ENCODE peak calls at places on chromosomes 2 and 18, in four cellular contexts. M is foreskin fibroblast, N is glutamatergic neuron, G is progenitor cell of endocrine pancreas. X is an unnamed sample.

GRCh38 chr2:46175409-46175808 is 121.8 kb upstream of the EPAS1 start:
- DNase-seq in M (peak; percentile 28), N (no peak), G (no peak), X (no peak)

GRCh38 chr2:28583899-28584553 is 88.2 kb downstream of the PLB1 start:
- DNase-seq in N (no peak), G (no peak), M (peak; percentile 98), X (peak; percentile 20)

GRCh38 chr2:179861777-179862117 is 335 bp upstream of the ZNF385B start:
- DNase-seq in G (no peak), M (peak; percentile 36), N (peak; percentile 27), X (peak; percentile 37)

GRCh38 chr18:26056291-26056690 is 34.1 kb downstream of the SS18 start:
- DNase-seq in G (no peak), N (no peak), M (peak; percentile 38), X (no peak)

GRCh38 chr2:36807223-36807886 is 110.8 kb downstream of the VIT start:
- DNase-seq in G (no peak), N (no peak), M (no peak), X (no peak)

GRCh38 chr18:32355896-32356295 is 114.8 kb downstream of the GAREM1 start:
- DNase-seq in G (no peak), N (no peak), M (peak; percentile 68), X (no peak)

GRCh38 chr2:159755788-159756187 is 42.2 kb downstream of the CD302 start:
- DNase-seq in M (peak; percentile 47), N (no peak), G (no peak), X (no peak)

GRCh38 chr2:143906850-143907249 is 613.1 kb downstream of the ZEB2 start:
- DNase-seq in G (no peak), M (no peak), N (no peak), X (no peak)

GRCh38 chr2:237698338-237698694 is 70.9 kb downstream of the LRRFIP1 start:
- DNase-seq in M (no peak), N (no peak), G (no peak), X (no peak)

GRCh38 chr2:221527759-221528444 is 44.2 kb downstream of the EPHA4 start:
- DNase-seq in G (no peak), M (no peak), N (no peak), X (no peak)

GRCh38 chr2:241035142-241035817 is 36.9 kb downstream of the SNED1 start:
- DNase-seq in N (peak; percentile 55), G (no peak), M (peak; percentile 12), X (peak; percentile 41)

GRCh38 chr18:9488535-9488934 is 13.2 kb downstream of the RALBP1 start:
- DNase-seq in N (no peak), G (no peak), M (no peak), X (no peak)

GRCh38 chr2:12555012-12555645 is 161.6 kb upstream of the TRIB2 start:
- DNase-seq in N (no peak), G (no peak), M (peak; percentile 60), X (no peak)

GRCh38 chr2:146642066-146642465 is 1202.8 kb upstream of the ACVR2A start:
- DNase-seq in M (no peak), G (no peak), N (no peak), X (peak; percentile 11)

GRCh38 chr2:180679693-180680092 is 300.7 kb upstream of the UBE2E3 start:
- DNase-seq in M (no peak), N (no peak), G (no peak), X (no peak)

GRCh38 chr2:10432315-10433181 is 15.6 kb downstream of the ODC1 start:
- DNase-seq in M (no peak), G (no peak), N (peak; percentile 17), X (peak; percentile 40)

GRCh38 chr18:2459886-2460285 is 111.4 kb downstream of the METTL4 start:
- DNase-seq in M (peak; percentile 42), G (no peak), N (no peak), X (no peak)

GRCh38 chr2:43159797-43160196 is 66.6 kb downstream of the ZFP36L2 start:
- DNase-seq in M (peak; percentile 30), N (no peak), G (no peak), X (no peak)

GRCh38 chr2:8691859-8692437 is 10.1 kb downstream of the ID2 start:
- DNase-seq in M (no peak), G (no peak), N (no peak), X (no peak)

GRCh38 chr18:55353806-55354205 is 234.2 kb downstream of the TCF4 start:
- DNase-seq in G (no peak), N (no peak), M (peak; percentile 10), X (no peak)

GRCh38 chr18:7584646-7585271 is 17.6 kb downstream of the PTPRM start:
- DNase-seq in N (no peak), M (no peak), G (no peak), X (no peak)

GRCh38 chr2:144083211-144083610 is 436.7 kb downstream of the ZEB2 start:
- DNase-seq in M (peak; percentile 91), N (no peak), G (no peak), X (no peak)

GRCh38 chr2:217711236-217711635 is 291.6 kb downstream of the TNS1 start:
- DNase-seq in N (no peak), M (no peak), G (no peak), X (no peak)

GRCh38 chr2:3725002-3725401 is 21.6 kb downstream of the DCDC2C start:
- DNase-seq in N (no peak), M (no peak), G (no peak), X (no peak)

GRCh38 chr18:11034816-11035215 is 114.6 kb downstream of the PIEZO2 start:
- DNase-seq in G (no peak), N (no peak), M (peak; percentile 10), X (no peak)

GRCh38 chr2:184004945-184005672 is 593.2 kb upstream of the ZNF804A start:
- DNase-seq in M (no peak), G (no peak), N (no peak), X (no peak)

GRCh38 chr18:23114911-23115310 is 20.4 kb upstream of the CABLES1 start:
- DNase-seq in N (no peak), M (no peak), G (no peak), X (no peak)

GRCh38 chr18:5584751-5585417 is 41.1 kb upstream of the EPB41L3 start:
- DNase-seq in M (peak; percentile 2), G (no peak), N (no peak), X (no peak)

GRCh38 chr2:239818531-239819011 is 206.6 kb downstream of the NDUFA10 start:
- DNase-seq in M (no peak), G (peak; percentile 6), N (peak; percentile 12), X (no peak)

GRCh38 chr2:81266106-81266505 is 961.6 kb upstream of the LRRTM1 start:
- DNase-seq in G (no peak), N (no peak), M (no peak), X (peak; percentile 26)

GRCh38 chr2:42342795-42343241 is 18.2 kb downstream of the COX7A2L start:
- DNase-seq in M (no peak), G (no peak), N (no peak), X (no peak)

GRCh38 chr18:52339891-52340371 is at the start of gene DCC:
- DNase-seq in M (peak; percentile 77), N (peak; percentile 75), G (peak; percentile 47), X (peak; percentile 71)
- TF ChIP-seq CTCF in M (no peak), N (peak; percentile 21), G (peak; percentile 64), X (peak; percentile 46)

DNA sequence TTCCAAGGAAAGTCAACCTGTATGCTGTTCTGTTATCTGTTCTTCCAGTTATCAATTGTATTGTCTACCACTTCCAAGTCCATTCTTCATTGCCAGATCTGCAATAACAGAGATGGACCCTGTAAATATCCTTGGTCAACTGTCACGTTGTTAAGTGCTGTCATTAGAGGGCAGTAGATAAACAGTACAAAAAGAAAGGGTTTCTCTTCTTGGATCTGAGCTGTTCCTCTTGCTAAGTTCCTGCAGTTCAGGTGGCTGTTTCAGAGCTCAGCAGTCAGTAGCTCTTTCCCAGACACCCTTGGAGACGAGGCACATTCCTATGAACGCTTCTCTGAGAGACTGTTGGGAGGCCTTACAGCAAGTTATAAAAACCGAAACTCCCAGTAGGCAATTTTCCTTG is 957.1 kb upstream of the CHAC2 start:
- DNase-seq in M (peak; percentile 2), G (no peak), N (no peak), X (no peak)
- TF ChIP-seq CTCF in M (no peak), G (no peak), N (no peak), X (no peak)

DNA sequence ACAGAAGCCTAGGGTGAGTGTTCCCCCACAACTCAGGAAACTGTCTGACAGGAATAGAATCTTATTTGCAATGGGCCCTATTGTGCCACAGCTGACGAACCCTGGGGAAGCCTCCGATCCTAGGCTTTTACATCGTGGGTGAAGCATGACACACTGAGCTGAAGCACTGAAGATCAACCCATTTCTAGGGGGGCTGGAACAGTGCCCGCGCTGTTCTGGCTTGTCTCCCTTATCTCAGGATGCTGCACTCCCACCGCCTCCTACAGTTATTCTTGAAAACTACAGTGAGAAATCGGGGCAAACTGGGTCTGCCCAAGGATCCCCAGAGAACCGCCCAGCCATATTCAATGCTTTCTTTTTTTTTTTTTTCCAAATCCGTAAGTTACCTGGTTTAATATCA is 41.1 kb downstream of the NETO1 start:
- DNase-seq in N (no peak), G (no peak), M (no peak), X (no peak)
- TF ChIP-seq CTCF in N (no peak), G (no peak), M (no peak), X (no peak)

DNA sequence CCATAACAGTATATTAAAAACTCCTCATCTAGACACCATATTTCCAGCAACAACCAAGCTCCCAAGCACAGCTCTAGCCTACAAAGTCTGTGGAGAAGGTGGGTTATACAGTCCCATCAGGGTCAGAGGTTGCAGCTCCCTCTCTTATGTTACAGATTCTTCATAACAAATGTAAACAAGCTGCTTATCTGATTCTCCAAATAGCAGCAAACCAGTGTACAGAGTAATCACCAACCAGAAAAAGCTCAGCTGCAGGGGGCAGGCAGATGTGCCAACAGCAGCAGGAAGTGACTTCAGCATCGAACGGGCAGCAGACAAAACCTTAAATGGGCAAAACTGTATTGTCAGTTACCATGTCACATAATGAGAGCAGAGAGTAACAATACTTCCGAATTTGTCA is 52.9 kb upstream of the NABP1 start:
- DNase-seq in G (no peak), N (no peak), M (peak; percentile 38), X (no peak)
- TF ChIP-seq CTCF in G (no peak), N (no peak), M (no peak), X (no peak)

DNA sequence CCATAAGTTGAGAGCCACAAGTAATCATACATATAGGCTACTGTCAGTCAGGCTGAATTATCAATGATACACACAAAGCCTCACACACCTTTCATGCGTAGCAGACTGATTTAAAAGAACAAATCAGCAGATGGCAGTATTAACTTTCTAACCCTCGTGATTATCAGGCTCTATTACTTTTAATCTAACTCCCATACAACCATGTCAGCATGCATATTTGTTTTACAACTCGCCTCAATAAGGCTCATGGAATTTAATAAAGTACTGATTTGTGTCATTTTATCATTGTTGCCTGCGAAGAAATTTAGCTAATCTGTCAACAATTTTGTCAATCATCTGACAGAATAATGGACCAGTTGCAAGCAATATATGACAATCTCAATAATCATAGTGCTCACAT is 82.8 kb downstream of the SLC25A12 start:
- DNase-seq in N (no peak), M (peak; percentile 62), G (no peak), X (no peak)
- TF ChIP-seq CTCF in N (no peak), M (peak; percentile 25), G (peak; percentile 34), X (no peak)